ENCODE peak calls at places on chromosomes 12 and 14, in six cellular contexts. F is fibroblast of lung; R is fibroblast of mammary gland; I is CD4-positive, alpha-beta memory T cell; D is ascending aorta; L is fibroblast of pulmonary artery. N is an unnamed sample.

GRCh38 chr12:80634903-80635302 is 72.5 kb upstream of the MYF6 start:
- DNase-seq in F (no peak), R (peak; percentile 73), I (no peak), D (no peak), L (no peak), N (no peak)

GRCh38 chr14:52458721-52459085 is 93.6 kb downstream of the TXNDC16 start:
- DNase-seq in F (peak; percentile 46), R (peak; percentile 70), I (no peak), D (no peak), L (peak; percentile 42), N (no peak)

GRCh38 chr14:50860478-50861086 is 11.3 kb upstream of the ABHD12B start:
- DNase-seq in F (peak; percentile 68), R (peak; percentile 83), I (peak; percentile 85), D (peak; percentile 51), L (peak; percentile 87), N (peak; percentile 65)

GRCh38 chr12:112837629-112838191 is 46.2 kb downstream of the RPH3A start:
- DNase-seq in F (peak; percentile 53), R (peak; percentile 49), I (no peak), D (no peak), L (peak; percentile 53), N (no peak)

GRCh38 chr12:24760162-24760561 is 188.7 kb downstream of the BCAT1 start:
- DNase-seq in F (no peak), R (no peak), I (no peak), D (no peak), L (no peak), N (no peak)

GRCh38 chr14:54818201-54819133 is 84.2 kb downstream of the GCH1 start:
- DNase-seq in F (peak; percentile 95), R (peak; percentile 72), I (no peak), D (no peak), L (peak; percentile 74), N (peak; percentile 67)

GRCh38 chr12:93784339-93785086 is 107.3 kb downstream of the CRADD start:
- DNase-seq in F (peak; percentile 94), R (peak; percentile 95), I (peak; percentile 18), D (no peak), L (peak; percentile 70), N (peak; percentile 69)

GRCh38 chr14:53295985-53296582 is 143.0 kb upstream of the DDHD1 start:
- DNase-seq in F (peak; percentile 37), R (peak; percentile 59), I (peak; percentile 39), D (no peak), L (peak; percentile 63), N (no peak)

GRCh38 chr12:57261385-57261784 is 10.4 kb upstream of the STAC3 start:
- DNase-seq in F (no peak), R (no peak), I (no peak), D (no peak), L (no peak), N (no peak)

DNA sequence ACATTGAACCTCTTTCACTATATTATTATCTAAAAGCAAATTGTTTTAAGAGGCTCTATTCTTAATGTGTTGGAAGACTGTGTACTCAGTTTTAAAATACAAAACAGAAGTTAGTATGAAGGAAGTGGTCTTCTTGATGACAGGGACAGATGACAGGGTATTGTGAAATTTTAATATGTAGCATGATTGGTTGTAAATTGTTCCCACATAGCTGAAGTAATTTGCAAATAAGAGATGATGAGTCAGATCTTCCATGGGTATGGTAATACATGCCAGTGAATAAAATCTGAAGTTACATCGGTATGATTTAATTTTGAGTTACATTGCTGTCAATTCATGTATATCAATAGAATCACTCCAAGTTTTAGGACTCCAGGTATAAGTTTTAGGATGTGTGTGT is 454.8 kb downstream of the AEBP2 start:
- DNase-seq in F (peak; percentile 78), R (peak; percentile 78), I (no peak), D (no peak), L (peak; percentile 63), N (no peak)
- H3K4me3 ChIP-seq in F (no peak overlapping the region), R (no peak overlapping the region), I (no peak overlapping the region), D (no peak overlapping the region), L (no peak overlapping the region), N (no peak overlapping the region)

DNA sequence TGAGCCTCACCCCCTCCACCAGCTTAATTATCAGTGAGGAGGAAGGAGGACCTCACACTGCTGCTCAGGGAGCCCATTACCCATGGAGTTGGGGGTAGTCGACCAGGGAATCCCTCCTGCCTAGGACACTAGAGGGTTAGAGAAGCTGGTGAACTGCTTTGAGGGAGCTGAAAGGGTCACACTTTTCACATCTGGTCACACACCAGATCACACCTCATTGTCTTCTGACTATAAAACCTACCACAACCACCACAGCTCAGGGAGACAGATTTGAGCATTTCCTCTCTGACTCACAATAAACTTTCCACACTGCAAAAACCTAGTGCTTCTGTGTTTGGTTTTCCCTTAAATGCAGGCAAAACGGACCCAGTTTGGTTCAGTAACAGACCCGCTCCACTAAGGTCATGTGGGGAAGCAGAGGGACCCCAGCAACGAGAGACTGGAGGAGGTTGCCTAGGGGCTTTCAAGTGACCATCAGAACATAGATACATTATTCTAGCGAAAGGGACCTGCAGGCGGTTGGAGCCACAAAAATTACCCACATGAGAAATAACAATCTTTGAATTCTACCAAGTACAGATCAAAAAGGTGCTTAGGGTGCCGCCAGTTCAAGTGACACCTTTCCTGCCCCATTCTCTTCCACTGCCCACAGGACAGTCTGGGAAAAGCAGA is 151.4 kb upstream of the AVPR1A start:
- DNase-seq in F (no peak), R (no peak), I (no peak), D (no peak), L (no peak), N (no peak)
- H3K4me3 ChIP-seq in F (no peak overlapping the region), R (no peak overlapping the region), I (no peak overlapping the region), D (no peak overlapping the region), L (no peak overlapping the region), N (no peak overlapping the region)

GRCh38 chr14:58635041-58635440 is 2.7 kb upstream of the DACT1 start:
- DNase-seq in F (peak; percentile 26), R (no peak), I (no peak), D (no peak), L (no peak), N (no peak)
- H3K4me3 ChIP-seq in F (no peak overlapping the region), R (no peak overlapping the region), I (no peak overlapping the region), D (peak overlapping the region; percentile 38), L (no peak overlapping the region), N (no peak overlapping the region)

DNA sequence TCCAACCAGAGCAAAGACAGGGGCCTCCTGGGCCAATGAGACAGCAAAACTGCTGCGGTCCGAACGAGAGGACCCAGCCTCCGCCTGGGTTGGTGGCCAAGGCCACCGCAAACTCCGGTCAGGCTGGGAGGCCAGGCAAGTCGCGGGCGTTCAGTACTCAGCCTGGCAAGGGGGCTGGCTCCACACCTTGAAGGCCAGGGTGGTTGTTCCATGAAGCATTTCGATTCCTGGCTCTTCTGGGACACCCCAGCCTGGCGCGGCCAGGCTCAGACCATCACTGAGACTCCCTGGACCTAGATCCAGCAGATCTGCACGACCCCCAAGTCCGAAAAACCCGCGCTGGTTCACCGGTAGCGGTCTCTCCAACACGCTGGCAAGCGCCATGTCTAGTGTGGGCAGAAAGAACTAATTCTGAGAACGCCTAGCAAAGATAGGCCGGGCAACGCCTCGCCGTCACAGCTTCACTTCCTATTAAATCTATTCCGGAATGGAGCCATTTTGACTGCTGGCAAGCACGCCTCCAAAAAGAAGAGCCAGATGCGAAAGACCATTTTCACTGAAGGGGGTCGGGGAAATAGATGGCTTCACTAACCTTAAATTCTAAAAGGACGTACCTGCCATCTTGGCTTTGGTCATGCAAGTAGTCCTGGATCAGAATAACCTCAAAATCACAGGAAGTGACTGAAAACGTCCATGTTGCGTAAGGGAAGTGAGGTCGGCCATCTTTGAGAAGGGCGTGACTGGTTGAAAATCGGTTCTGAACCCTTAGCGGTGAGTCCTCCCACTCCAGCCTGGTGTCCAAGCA is at the start of gene PSMB5:
- DNase-seq in F (peak; percentile 96), R (peak; percentile 95), I (peak; percentile 93), D (peak; percentile 61), L (peak; percentile 97), N (peak; percentile 84)
- H3K4me3 ChIP-seq in F (peak within 1 kb of the TSS; percentile 94), R (peak within 1 kb of the TSS; percentile 96), I (peak within 1 kb of the TSS; percentile 66), D (peak within 1 kb of the TSS; percentile 80), L (peak within 1 kb of the TSS; percentile 95), N (peak within 1 kb of the TSS; percentile 80)

GRCh38 chr12:118237908-118238307 is 102.0 kb downstream of the PEBP1 start:
- DNase-seq in F (peak; percentile 86), R (peak; percentile 26), I (no peak), D (no peak), L (peak; percentile 21), N (no peak)
- H3K4me3 ChIP-seq in F (no peak overlapping the region), R (no peak overlapping the region), I (no peak overlapping the region), D (no peak overlapping the region), L (no peak overlapping the region), N (no peak overlapping the region)

GRCh38 chr14:35940291-35940690 is 114.2 kb downstream of the BRMS1L start:
- DNase-seq in F (no peak), R (no peak), I (peak; percentile 4), D (no peak), L (no peak), N (no peak)
- H3K4me3 ChIP-seq in F (peak overlapping the region; percentile 50), R (no peak overlapping the region), I (peak overlapping the region; percentile 13), D (no peak overlapping the region), L (no peak overlapping the region), N (peak overlapping the region; percentile 38)

DNA sequence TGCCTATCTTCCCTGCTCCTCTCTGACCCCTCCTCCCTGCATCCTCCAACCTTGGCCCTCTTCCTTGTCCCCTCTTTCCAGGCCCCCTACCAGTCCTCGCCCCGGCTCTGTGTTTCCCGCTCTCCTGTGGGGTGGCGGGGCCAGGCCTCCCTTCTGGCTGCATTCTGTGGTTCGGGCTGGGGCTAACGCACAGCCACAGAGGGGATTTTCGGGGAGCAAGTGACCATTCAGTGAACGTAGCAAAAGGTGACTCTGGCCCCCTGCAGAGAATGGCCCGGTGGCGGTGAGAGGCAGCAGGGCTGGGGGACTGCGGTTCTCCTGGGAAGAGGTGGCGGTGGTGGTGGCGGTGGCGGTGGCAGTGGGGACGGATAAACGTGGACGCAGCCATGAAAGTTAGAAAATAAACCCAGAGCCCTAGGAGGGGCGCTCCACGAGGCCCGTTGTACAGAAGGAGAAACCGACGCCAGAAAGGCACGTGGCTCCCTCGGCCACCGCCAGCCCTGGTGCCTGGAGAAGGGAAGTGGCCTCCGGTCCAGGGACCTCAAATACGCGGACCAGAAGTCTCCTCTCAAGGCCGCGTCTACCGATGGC is 269.6 kb downstream of the ADGRD1 start:
- DNase-seq in F (no peak), R (no peak), I (no peak), D (no peak), L (no peak), N (no peak)
- H3K4me3 ChIP-seq in F (no peak overlapping the region), R (no peak overlapping the region), I (no peak overlapping the region), D (no peak overlapping the region), L (no peak overlapping the region), N (no peak overlapping the region)